ENCODE peak calls at places on chromosomes 16 and 17, in eight cellular contexts. A, N, M, K, U, C, W and P are unnamed samples.

GRCh38 chr17:42112552-42113176 is at the start of gene DHX58:
- DNase-seq in K (peak), A (peak), W (peak), C (peak), M (peak), U (peak), N (peak), P (peak)

GRCh38 chr17:17035920-17036319 is 6.3 kb upstream of the MPRIP start:
- DNase-seq in N (no peak), A (no peak), K (no peak), W (no peak), U (no peak), M (no peak), C (no peak), P (no peak)

GRCh38 chr16:31474173-31474714 is 2.3 kb downstream of the TGFB1I1 start:
- DNase-seq in U (peak), W (no peak), A (peak), M (no peak), N (peak), K (peak), C (peak), P (peak)

GRCh38 chr17:17943281-17943984 is 28.8 kb downstream of the TOM1L2 start:
- DNase-seq in U (no peak), K (no peak), C (no peak), N (no peak), W (no peak), M (no peak), A (no peak), P (no peak)

GRCh38 chr16:54265558-54266213 is 20.9 kb downstream of the IRX3 start:
- DNase-seq in W (no peak), C (no peak), A (no peak), M (no peak), K (no peak), N (no peak), U (no peak), P (peak)

GRCh38 chr17:14303343-14304221 is 2.7 kb downstream of the HS3ST3B1 start:
- DNase-seq in K (no peak), A (no peak), M (no peak), U (no peak), N (no peak), C (peak), W (no peak), P (no peak)

GRCh38 chr17:77098884-77099545 is 41.8 kb upstream of the SEC14L1 start:
- DNase-seq in U (peak), K (no peak), M (no peak), A (peak), W (peak), C (peak), N (peak), P (peak)

GRCh38 chr17:76690596-76691280 is 20.0 kb downstream of the MXRA7 start:
- DNase-seq in A (no peak), M (no peak), C (no peak), U (no peak), K (no peak), W (no peak), N (no peak), P (peak)

GRCh38 chr16:3487521-3488410 is 7.5 kb downstream of the C16orf90 start:
- DNase-seq in A (no peak), U (no peak), K (no peak), N (no peak), W (no peak), C (no peak), M (no peak), P (no peak)

GRCh38 chr16:89602273-89602951 is 11.0 kb upstream of the DPEP1 start:
- DNase-seq in A (peak), N (peak), C (peak), K (peak), W (no peak), M (peak), U (no peak), P (peak)

GRCh38 chr16:14672403-14672971 is 21.6 kb downstream of the PLA2G10 start:
- DNase-seq in A (no peak), K (peak), N (no peak), W (peak), C (no peak), U (no peak), M (no peak), P (no peak)

GRCh38 chr16:50668368-50669008 is 12.6 kb downstream of the SNX20 start:
- DNase-seq in U (no peak), K (no peak), M (no peak), C (no peak), A (no peak), N (no peak), W (peak), P (no peak)

GRCh38 chr17:75111777-75112176 is 2.0 kb downstream of the ARMC7 start:
- DNase-seq in M (no peak), C (no peak), W (no peak), N (no peak), K (no peak), A (no peak), U (no peak), P (no peak)

GRCh38 chr16:15833551-15833950 is 23.3 kb downstream of the MYH11 start:
- DNase-seq in C (no peak), U (no peak), N (no peak), M (no peak), K (no peak), A (no peak), W (no peak), P (no peak)

GRCh38 chr17:72935984-72936383 is 156.5 kb downstream of the SLC39A11 start:
- DNase-seq in M (no peak), U (no peak), N (no peak), K (no peak), W (no peak), A (no peak), C (no peak), P (no peak)

GRCh38 chr16:57042157-57043111 is 49.9 kb upstream of the CPNE2 start:
- DNase-seq in W (no peak), N (no peak), C (no peak), U (no peak), A (peak), K (no peak), M (peak), P (no peak)

GRCh38 chr17:15404116-15404730 is 62.8 kb upstream of the TEKT3 start:
- DNase-seq in M (no peak), K (no peak), A (peak), W (no peak), C (peak), N (no peak), U (no peak), P (peak)

GRCh38 chr17:70499067-70499786 is 329.9 kb downstream of the KCNJ2 start:
- DNase-seq in W (no peak), C (peak), U (no peak), M (no peak), K (no peak), A (no peak), N (no peak), P (no peak)

GRCh38 chr16:61611847-61612491 is 424.3 kb downstream of the CDH8 start:
- DNase-seq in M (no peak), K (no peak), U (no peak), N (no peak), W (no peak), C (no peak), A (no peak), P (no peak)

GRCh38 chr17:72901098-72901497 is 191.4 kb downstream of the SLC39A11 start:
- DNase-seq in A (no peak), K (no peak), C (no peak), U (no peak), W (no peak), N (no peak), M (no peak), P (no peak)

GRCh38 chr16:17083628-17084027 is 387.1 kb downstream of the XYLT1 start:
- DNase-seq in W (no peak), K (no peak), U (no peak), A (no peak), C (no peak), N (no peak), M (no peak), P (no peak)

GRCh38 chr16:25023541-25023940 is 8.4 kb upstream of the ARHGAP17 start:
- DNase-seq in A (no peak), M (no peak), K (no peak), C (no peak), W (no peak), N (no peak), U (no peak), P (no peak)

GRCh38 chr16:25024900-25025299 is 9.7 kb upstream of the ARHGAP17 start:
- DNase-seq in A (no peak), M (no peak), K (no peak), N (no peak), U (no peak), W (no peak), C (no peak), P (no peak)

GRCh38 chr16:25018972-25019617 is 3.9 kb upstream of the ARHGAP17 start:
- DNase-seq in A (no peak), U (no peak), C (no peak), M (no peak), K (no peak), N (no peak), W (no peak), P (no peak)

GRCh38 chr16:25014500-25015147 is 545 bp downstream of the ARHGAP17 start:
- DNase-seq in M (no peak), K (peak), N (no peak), U (peak), W (peak), C (peak), A (peak), P (peak)

DNA sequence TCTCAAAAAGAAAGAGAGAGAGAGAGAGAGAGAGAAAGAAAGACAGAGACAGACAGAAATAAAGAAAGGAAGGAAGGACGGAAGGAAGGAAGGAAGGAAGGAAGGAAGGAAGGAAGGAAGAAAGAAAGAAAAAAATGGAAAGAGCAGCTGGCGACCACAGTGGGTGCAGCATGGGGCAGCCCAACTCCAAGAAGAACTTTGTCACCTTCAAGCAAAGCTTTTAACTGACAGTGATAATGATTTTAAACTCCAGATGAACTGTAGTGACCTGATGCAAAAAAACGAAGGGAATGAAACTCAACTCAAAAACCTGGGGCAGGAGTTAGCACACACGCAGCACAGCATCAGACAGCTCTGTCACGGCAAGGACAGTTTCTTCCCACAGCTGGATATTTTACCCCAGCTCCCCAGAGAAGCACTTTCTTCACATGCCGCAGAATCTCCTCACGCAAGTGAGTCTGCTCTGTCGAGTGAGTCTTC is 5.0 kb upstream of the ARHGAP17 start:
- DNase-seq in W (no peak), U (no peak), K (no peak), N (no peak), C (no peak), A (no peak), M (no peak), P (peak)
- H3K4me3 ChIP-seq in W (no peak), U (no peak), K (no peak), N (no peak), C (no peak), A (no peak), M (no peak), P (no peak)

GRCh38 chr16:46986896-46987295 is 13.4 kb upstream of the DNAJA2 start:
- DNase-seq in K (no peak), M (no peak), W (no peak), U (no peak), C (no peak), N (no peak), A (no peak), P (no peak)
- TF ChIP-seq CTCF in K (no peak), M (no peak), W (no peak), U (no peak), C (no peak), N (no peak), A (no peak), P (no peak)

DNA sequence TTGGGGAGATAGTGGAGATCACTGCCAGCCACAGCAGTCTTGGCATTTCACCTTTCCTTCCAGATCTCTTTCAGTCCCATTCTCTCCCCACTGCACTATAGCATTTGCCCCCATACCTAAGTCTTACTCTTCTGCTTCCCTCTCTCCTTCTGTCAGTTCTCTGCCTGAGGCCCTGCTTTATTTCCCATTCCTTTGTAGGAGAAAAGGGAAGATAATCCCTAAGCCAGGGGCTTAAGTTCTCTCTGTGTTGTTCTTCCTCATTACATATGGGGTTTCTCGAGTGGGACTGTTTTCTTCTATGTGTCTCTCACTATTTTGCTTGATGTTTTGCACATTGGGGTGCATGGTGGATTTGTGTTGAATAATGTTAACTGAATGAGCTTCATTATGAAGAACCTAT is 6.4 kb downstream of the KDM6B start:
- DNase-seq in N (no peak), C (no peak), K (no peak), A (no peak), W (no peak), M (no peak), U (no peak), P (no peak)
- H3K4me3 ChIP-seq in N (no peak), C (no peak), K (no peak), A (no peak), W (no peak), M (no peak), U (no peak), P (no peak)

DNA sequence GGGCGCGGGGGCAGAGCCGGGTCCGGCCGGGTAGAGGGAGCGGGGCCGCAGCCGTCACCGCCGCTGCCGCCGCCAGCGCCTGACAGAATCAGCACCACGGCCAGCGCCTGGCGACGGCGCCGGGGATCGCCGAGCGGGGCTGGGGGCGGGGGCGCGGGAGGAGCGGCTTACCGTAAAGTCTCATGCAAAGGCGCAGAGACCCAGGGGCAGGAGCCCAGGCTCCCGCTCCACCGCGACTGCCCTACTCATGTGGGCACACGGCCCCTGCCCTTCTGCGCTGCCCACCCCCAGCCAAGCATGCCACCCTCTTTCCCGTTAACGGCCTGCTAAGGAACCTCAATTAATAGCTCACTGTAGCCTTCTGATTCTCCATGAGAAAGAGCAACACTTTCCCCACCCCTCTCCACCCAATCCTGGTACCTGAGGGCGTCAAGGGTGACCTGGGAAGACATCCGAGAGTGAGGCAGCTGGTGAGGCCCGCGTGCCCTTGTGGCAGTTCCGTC is at the start of gene SEZ6:
- DNase-seq in N (no peak), K (peak), W (peak), M (peak), A (peak), U (peak), C (peak), P (peak)
- TF ChIP-seq CTCF in N (no peak), K (no peak), W (peak), M (no peak), A (no peak), U (no peak), C (no peak), P (no peak)

DNA sequence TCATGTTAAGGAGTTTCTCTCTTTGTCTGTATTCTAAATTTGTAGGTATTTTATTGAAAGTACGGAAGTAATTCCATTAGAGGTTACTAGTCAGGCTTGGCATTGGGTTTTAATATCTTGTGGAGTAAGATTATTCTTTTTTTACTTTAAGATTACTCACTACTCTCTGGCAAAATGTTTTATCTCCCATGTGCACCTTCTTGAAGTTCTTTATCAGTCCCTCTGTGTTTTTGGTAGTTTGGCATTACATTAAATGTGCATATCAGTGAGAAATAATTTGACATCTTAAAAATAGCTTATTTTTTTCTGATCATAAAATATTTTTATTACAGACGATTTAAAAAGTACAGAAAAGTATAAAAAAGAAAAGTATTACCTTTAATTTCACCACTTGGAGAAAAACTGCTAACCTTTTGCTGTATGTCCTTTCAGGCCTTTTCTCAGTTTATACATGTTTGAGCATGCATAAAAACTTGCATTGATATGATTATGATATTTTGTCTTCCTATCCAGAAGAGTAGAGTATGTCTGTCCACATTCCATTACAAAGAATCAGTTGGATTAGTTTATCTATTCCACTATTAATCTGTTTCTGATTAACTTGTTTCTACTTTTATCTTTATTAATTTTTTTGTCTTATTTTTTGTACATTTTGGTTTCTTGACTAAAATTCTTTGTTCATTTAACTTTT is 198.3 kb downstream of the SPECC1 start:
- DNase-seq in M (no peak), C (no peak), N (no peak), A (no peak), U (no peak), W (no peak), K (no peak), P (no peak)
- H3K4me3 ChIP-seq in M (no peak), C (no peak), N (no peak), A (no peak), U (no peak), W (no peak), K (no peak), P (no peak)

DNA sequence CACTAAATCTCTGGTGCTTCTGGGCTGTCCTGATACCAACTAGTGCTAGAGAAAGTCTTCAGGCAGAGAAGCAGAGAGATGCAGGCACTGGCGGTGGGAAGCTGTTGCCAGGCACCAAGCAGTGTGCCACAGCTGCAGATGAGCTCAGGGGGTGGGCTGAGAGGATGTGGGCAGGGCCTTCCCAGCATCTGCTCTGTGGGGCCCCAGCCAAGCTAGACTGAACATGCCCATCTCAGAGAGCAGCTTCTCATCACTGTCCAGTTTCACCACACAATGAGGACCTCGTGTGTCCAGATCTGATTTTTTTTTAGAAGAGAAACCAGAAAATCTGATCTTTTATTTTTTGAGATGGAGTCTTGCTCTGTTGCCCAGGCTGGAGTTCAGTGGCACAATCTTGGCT is 17.1 kb downstream of the PSKH1 start:
- DNase-seq in W (no peak), K (no peak), C (peak), U (no peak), A (peak), N (peak), M (no peak), P (peak)
- TF ChIP-seq CTCF in W (no peak), K (no peak), C (no peak), U (no peak), A (no peak), N (no peak), M (no peak), P (no peak)

GRCh38 chr16:86533076-86533475 is 22.0 kb downstream of the MTHFSD start:
- DNase-seq in U (no peak), N (no peak), W (no peak), K (no peak), M (no peak), C (no peak), A (no peak), P (no peak)
- H3K4me3 ChIP-seq in U (no peak), N (no peak), W (no peak), K (no peak), M (no peak), C (no peak), A (no peak), P (no peak)

DNA sequence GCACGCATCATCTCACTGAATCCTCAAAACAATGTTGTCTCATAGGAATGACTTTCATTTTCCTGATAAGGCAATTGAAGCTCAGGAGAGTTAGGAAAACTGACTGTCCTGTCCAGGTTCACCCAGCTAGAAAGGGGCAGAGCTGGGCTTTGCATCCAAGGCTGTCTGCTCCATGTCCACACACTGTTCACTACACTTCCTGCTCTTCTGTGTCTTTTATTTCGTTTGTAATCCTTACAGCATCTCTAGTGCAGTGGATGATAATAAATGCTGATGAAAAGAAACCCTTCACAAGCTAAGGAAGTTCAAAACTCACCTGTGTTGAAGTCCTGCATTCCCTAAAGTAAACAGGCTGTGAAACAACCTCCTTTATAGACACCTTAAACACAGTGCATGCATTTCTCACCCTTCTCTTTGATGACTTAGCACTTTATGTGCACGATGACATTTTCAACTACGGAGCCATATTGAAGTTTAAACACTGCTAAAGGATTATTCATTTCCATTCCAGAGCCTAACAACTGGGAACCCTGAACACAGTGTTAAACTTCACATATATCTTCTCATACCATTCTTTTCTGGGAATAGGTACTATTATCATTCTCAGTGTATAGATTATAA is 31.0 kb upstream of the GPR139 start:
- DNase-seq in C (no peak), K (no peak), N (no peak), W (no peak), U (no peak), M (no peak), A (no peak), P (no peak)
- TF ChIP-seq CTCF in C (no peak), K (no peak), N (no peak), W (no peak), U (no peak), M (no peak), A (no peak), P (no peak)